ENCODE peak calls at places on chromosomes 1 and 21, in eight cellular contexts. I is HCT116, O is prostate gland, C is glutamatergic neuron, D is heart right ventricle, Y is lower lobe of right lung, U is mammary epithelial cell, W is GM12878. S is an unnamed sample.

GRCh38 chr1:228801068-228801467 is 65.8 kb downstream of the RHOU start:
- DNase-seq in I (no peak), O (no peak), C (no peak), D (no peak), Y (no peak), U (no peak), W (no peak), S (no peak)

GRCh38 chr1:66931548-66932124 is 6.8 kb downstream of the MIER1 start:
- DNase-seq in I (no peak), O (no peak), C (no peak), D (no peak), Y (no peak), U (peak), W (no peak), S (no peak)

GRCh38 chr1:181033799-181034391 is at the start of gene MR1:
- DNase-seq in I (peak), O (peak), C (no peak), D (no peak), Y (no peak), U (peak), W (peak), S (no peak)

GRCh38 chr1:110293601-110294104 is 45.5 kb upstream of the RBM15 start:
- DNase-seq in I (no peak), O (no peak), C (no peak), D (no peak), Y (no peak), U (no peak), W (no peak), S (no peak)

GRCh38 chr1:174074757-174075156 is 52.6 kb upstream of the RC3H1 start:
- DNase-seq in I (no peak), O (no peak), C (no peak), D (no peak), Y (no peak), U (no peak), W (no peak), S (no peak)

GRCh38 chr1:58994664-58995063 is 210.8 kb upstream of the JUN start:
- DNase-seq in I (no peak), O (no peak), C (no peak), D (no peak), Y (no peak), U (no peak), W (no peak), S (no peak)

GRCh38 chr1:44694863-44695478 is 20.5 kb downstream of the ARMH1 start:
- DNase-seq in I (no peak), O (no peak), C (no peak), D (no peak), Y (no peak), U (no peak), W (peak), S (no peak)

GRCh38 chr21:17051054-17051453 is 461.8 kb upstream of the CXADR start:
- DNase-seq in I (no peak), O (no peak), C (no peak), D (no peak), Y (no peak), U (peak), W (no peak), S (no peak)

GRCh38 chr1:218408942-218409341 is 63.8 kb downstream of the TGFB2 start:
- DNase-seq in I (no peak), O (no peak), C (peak), D (no peak), Y (no peak), U (no peak), W (no peak), S (no peak)

GRCh38 chr1:27109103-27109822 is 45.7 kb downstream of the SLC9A1 start:
- DNase-seq in I (peak), O (no peak), C (peak), D (no peak), Y (no peak), U (no peak), W (no peak), S (peak)

GRCh38 chr21:37415938-37416337 is 49.4 kb downstream of the DYRK1A start:
- DNase-seq in I (no peak), O (no peak), C (no peak), D (no peak), Y (no peak), U (no peak), W (no peak), S (no peak)

GRCh38 chr1:10957151-10957550 is 55.3 kb upstream of the TARDBP start:
- DNase-seq in I (no peak), O (no peak), C (no peak), D (no peak), Y (no peak), U (no peak), W (no peak), S (no peak)

GRCh38 chr1:18121072-18121820 is 13.6 kb downstream of the IGSF21 start:
- DNase-seq in I (no peak), O (no peak), C (no peak), D (no peak), Y (no peak), U (no peak), W (no peak), S (no peak)

GRCh38 chr1:225820522-225821120 is 10.7 kb downstream of the EPHX1 start:
- DNase-seq in I (no peak), O (peak), C (no peak), D (no peak), Y (no peak), U (no peak), W (no peak), S (no peak)

GRCh38 chr1:218164930-218165686 is 120.0 kb upstream of the RRP15 start:
- DNase-seq in I (no peak), O (peak), C (peak), D (peak), Y (no peak), U (no peak), W (no peak), S (peak)

GRCh38 chr1:161738627-161739287 is 10.8 kb upstream of the DUSP12 start:
- DNase-seq in I (peak), O (no peak), C (no peak), D (peak), Y (peak), U (peak), W (peak), S (peak)

GRCh38 chr1:187001198-187001904 is 172.6 kb downstream of the PLA2G4A start:
- DNase-seq in I (no peak), O (no peak), C (no peak), D (no peak), Y (no peak), U (peak), W (no peak), S (no peak)

GRCh38 chr1:71850936-71851335 is 431.4 kb downstream of the NEGR1 start:
- DNase-seq in I (no peak), O (no peak), C (no peak), D (no peak), Y (no peak), U (no peak), W (no peak), S (no peak)

GRCh38 chr1:169031566-169032224 is 74.8 kb upstream of the ATP1B1 start:
- DNase-seq in I (no peak), O (peak), C (no peak), D (no peak), Y (no peak), U (no peak), W (no peak), S (no peak)

GRCh38 chr1:85628791-85629531 is 48.4 kb downstream of the CCN1 start:
- DNase-seq in I (peak), O (peak), C (peak), D (peak), Y (peak), U (peak), W (no peak), S (no peak)

GRCh38 chr1:11486610-11487009 is 7.7 kb downstream of the DISP3 start:
- DNase-seq in I (no peak), O (no peak), C (no peak), D (no peak), Y (no peak), U (no peak), W (no peak), S (no peak)

GRCh38 chr1:109787211-109787844 is 23.6 kb upstream of the EPS8L3 start:
- DNase-seq in I (peak), O (no peak), C (no peak), D (no peak), Y (peak), U (peak), W (no peak), S (no peak)

GRCh38 chr1:200323856-200324400 is 85.9 kb downstream of the ZNF281 start:
- DNase-seq in I (no peak), O (no peak), C (no peak), D (no peak), Y (no peak), U (peak), W (no peak), S (no peak)

GRCh38 chr1:85569122-85569521 is 11.4 kb upstream of the CCN1 start:
- DNase-seq in I (no peak), O (no peak), C (no peak), D (no peak), Y (no peak), U (peak), W (no peak), S (no peak)

GRCh38 chr1:48500541-48501440 is 28.8 kb upstream of the SPATA6 start:
- DNase-seq in I (no peak), O (no peak), C (no peak), D (no peak), Y (no peak), U (no peak), W (no peak), S (no peak)

GRCh38 chr1:212286437-212287131 is 1.4 kb downstream of the PPP2R5A start:
- DNase-seq in I (no peak), O (peak), C (no peak), D (no peak), Y (no peak), U (no peak), W (no peak), S (no peak)

GRCh38 chr1:2945821-2946231 is 75.4 kb upstream of the ACTRT2 start:
- DNase-seq in I (no peak), O (no peak), C (no peak), D (no peak), Y (peak), U (no peak), W (no peak), S (no peak)

GRCh38 chr21:44298301-44298700 is 1.6 kb upstream of the PFKL start:
- DNase-seq in I (no peak), O (no peak), C (no peak), D (no peak), Y (no peak), U (peak), W (no peak), S (no peak)
- TF ChIP-seq CTCF in I (peak), O (no peak), C (no peak), D (no peak), Y (no peak), U (peak), W (peak), S (no peak)

GRCh38 chr21:35749904-35750303 is 310.4 kb downstream of the SETD4 start:
- DNase-seq in I (no peak), O (no peak), C (no peak), D (no peak), Y (no peak), U (no peak), W (no peak), S (no peak)

GRCh38 chr21:35753308-35753707 is 307.0 kb downstream of the SETD4 start:
- DNase-seq in I (no peak), O (no peak), C (no peak), D (no peak), Y (no peak), U (no peak), W (no peak), S (no peak)

GRCh38 chr21:35751171-35751570 is 309.2 kb downstream of the SETD4 start:
- DNase-seq in I (no peak), O (no peak), C (no peak), D (no peak), Y (no peak), U (no peak), W (no peak), S (no peak)

GRCh38 chr21:35743571-35743970 is 316.8 kb downstream of the SETD4 start:
- DNase-seq in I (no peak), O (no peak), C (no peak), D (no peak), Y (no peak), U (peak), W (no peak), S (no peak)

GRCh38 chr21:35748683-35749314 is 311.5 kb downstream of the SETD4 start:
- DNase-seq in I (no peak), O (no peak), C (no peak), D (no peak), Y (no peak), U (no peak), W (no peak), S (no peak)
- TF ChIP-seq CTCF in I (no peak), O (no peak), C (no peak), D (no peak), Y (no peak), U (no peak), W (no peak), S (no peak)

DNA sequence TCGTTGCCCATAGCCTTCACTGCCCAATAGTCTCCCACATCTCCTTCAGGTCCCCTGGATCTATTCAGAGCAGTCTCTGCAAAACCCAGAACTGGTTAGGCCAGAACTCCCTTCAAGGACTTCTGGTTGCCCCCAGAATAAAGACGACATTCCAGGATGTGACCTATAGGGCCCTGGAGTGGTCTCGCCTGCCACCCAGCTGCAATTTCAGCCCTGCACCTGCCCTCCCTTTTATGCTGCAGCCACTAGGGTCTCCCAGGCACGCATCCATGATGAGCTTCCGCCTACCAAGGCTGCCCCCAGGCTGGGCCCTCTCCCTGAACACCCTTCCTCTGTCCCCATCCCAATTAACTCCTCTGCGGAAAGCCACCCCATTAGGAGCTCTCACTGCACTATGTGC is 7.2 kb upstream of the TSPEAR start:
- DNase-seq in I (no peak), O (no peak), C (no peak), D (no peak), Y (no peak), U (no peak), W (no peak), S (no peak)
- TF ChIP-seq CTCF in I (no peak), O (no peak), C (no peak), D (no peak), Y (no peak), U (no peak), W (no peak), S (no peak)

GRCh38 chr1:100279358-100279923 is 13.4 kb downstream of the RTCA start:
- DNase-seq in I (no peak), O (no peak), C (no peak), D (no peak), Y (no peak), U (no peak), W (no peak), S (no peak)
- TF ChIP-seq CTCF in I (no peak), O (no peak), C (no peak), D (no peak), Y (no peak), U (no peak), W (no peak), S (no peak)

DNA sequence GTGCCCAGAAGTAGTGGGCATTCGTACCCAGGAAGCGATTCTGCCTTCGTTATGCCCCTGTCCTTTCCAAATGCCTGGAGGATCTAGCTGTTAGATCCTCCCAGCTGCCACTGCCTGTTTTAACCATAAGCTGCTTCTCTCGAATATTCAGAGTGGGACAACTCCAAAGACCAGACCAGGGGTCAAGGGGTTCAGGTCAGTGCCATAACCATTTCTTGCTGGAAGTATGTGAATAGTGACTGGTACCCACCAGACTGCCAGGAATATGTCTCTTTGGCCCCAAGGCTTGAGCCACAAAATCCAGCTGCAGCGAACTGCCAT is 914 bp upstream of the MTF1 start:
- DNase-seq in I (no peak), O (no peak), C (no peak), D (no peak), Y (no peak), U (no peak), W (no peak), S (no peak)
- TF ChIP-seq CTCF in I (no peak), O (no peak), C (peak), D (no peak), Y (no peak), U (no peak), W (no peak), S (no peak)

DNA sequence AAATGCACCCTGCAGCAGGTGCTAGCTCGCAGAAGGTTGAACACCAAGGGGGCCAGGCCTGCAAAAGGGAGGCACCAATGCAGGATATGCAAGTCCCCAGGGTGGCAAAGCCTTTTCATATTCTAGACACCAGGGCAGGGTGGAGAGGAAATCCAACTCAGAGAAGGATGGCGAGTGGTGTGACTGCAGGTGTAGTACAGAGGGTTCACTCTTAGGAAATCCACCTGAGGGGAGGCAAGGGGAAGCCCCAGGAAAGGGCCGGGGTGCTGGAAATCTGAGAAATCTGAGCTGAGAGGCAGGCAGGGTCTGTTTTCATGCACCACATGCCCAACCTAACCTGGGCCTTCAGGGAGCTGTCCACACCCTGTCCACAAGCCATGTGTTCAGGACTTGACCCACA is 163.2 kb upstream of the CTTNBP2NL start:
- DNase-seq in I (no peak), O (no peak), C (no peak), D (no peak), Y (no peak), U (no peak), W (no peak), S (no peak)
- TF ChIP-seq CTCF in I (no peak), O (no peak), C (no peak), D (no peak), Y (no peak), U (no peak), W (no peak), S (no peak)

GRCh38 chr1:182783068-182783467 is 6.5 kb upstream of the NPL start:
- DNase-seq in I (no peak), O (no peak), C (peak), D (no peak), Y (no peak), U (no peak), W (no peak), S (peak)
- TF ChIP-seq CTCF in I (peak), O (no peak), C (peak), D (no peak), Y (no peak), U (no peak), W (peak), S (no peak)

DNA sequence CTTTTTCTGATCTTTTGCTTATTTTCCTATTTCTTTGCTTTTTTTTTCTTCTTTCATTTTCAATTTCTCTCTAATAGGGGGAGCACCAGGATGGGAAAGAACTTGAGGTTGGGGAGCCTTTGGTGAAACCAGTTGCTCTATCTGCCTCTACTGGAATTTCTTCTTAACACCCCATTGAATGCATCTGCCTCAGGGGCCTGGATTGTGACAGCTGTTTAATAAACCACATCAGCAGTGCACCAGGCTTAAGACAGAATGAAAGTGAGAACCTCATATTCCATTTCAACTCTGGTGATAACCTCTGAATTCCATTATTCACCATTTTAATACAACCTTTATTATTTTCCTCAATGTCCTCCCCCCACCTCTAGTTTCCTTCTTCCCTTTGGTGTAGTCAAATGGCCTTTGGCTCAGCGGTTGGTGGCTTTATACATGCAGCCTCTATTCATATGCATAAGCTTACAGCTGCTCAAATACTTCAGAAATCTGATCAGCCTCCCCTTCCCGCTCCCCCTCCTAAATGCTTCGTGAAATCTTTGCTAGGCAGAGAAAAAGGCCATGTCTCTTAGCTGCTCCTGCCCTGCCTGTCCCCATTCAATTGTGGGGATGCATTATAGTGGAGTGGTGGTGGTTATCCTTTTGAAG is 537.3 kb upstream of the PLXNA2 start:
- DNase-seq in I (no peak), O (no peak), C (no peak), D (no peak), Y (no peak), U (no peak), W (no peak), S (no peak)
- TF ChIP-seq CTCF in I (no peak), O (no peak), C (no peak), D (no peak), Y (no peak), U (no peak), W (no peak), S (no peak)

DNA sequence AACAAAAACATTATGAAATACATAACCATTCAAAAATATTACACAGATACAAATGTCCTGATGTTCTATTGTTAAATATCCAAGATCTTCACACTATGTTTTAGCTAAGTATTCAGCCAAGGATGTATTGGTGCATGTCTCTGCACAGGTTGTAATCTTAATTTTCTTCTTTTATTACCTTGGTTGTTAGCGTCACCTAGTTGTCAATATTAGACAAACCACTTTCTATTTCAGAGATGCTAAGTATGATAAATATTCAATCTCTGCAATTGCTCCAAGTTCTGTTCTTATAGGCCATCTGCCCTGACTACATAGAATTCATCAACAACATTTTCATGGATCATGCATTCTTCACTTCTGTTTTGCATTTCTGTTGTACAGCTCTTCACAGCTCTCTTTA is 380.0 kb downstream of the NUF2 start:
- DNase-seq in I (no peak), O (no peak), C (no peak), D (no peak), Y (no peak), U (no peak), W (no peak), S (no peak)
- TF ChIP-seq CTCF in I (no peak), O (peak), C (no peak), D (no peak), Y (no peak), U (no peak), W (no peak), S (no peak)

GRCh38 chr21:35730325-35730724 is 330.0 kb downstream of the SETD4 start:
- DNase-seq in I (no peak), O (no peak), C (no peak), D (no peak), Y (no peak), U (no peak), W (no peak), S (no peak)
- TF ChIP-seq CTCF in I (peak), O (no peak), C (no peak), D (no peak), Y (no peak), U (no peak), W (no peak), S (peak)